ENCODE peak calls at places on chromosomes 2 and 18, in five cellular contexts. E, R, M, Q and P are unnamed samples.

GRCh38 chr18:57621252-57621607 is 406 bp downstream of the NARS1 start:
- DNase-seq in E (peak; percentile 16), R (no peak), M (peak; percentile 36), Q (no peak), P (no peak)

GRCh38 chr2:170524828-170525565 is 190.1 kb upstream of the SP5 start:
- DNase-seq in E (no peak), R (no peak), M (no peak), Q (no peak), P (no peak)

GRCh38 chr2:176427549-176427948 is 158.3 kb downstream of the MTX2 start:
- DNase-seq in E (no peak), R (no peak), M (no peak), Q (no peak), P (no peak)

GRCh38 chr2:3785220-3785889 is 82.0 kb downstream of the DCDC2C start:
- DNase-seq in E (no peak), R (no peak), M (peak; percentile 63), Q (no peak), P (no peak)

GRCh38 chr2:222949690-222950323 is 89.0 kb downstream of the ACSL3 start:
- DNase-seq in E (no peak), R (no peak), M (no peak), Q (no peak), P (no peak)

GRCh38 chr2:149489452-149489851 is 98.1 kb downstream of the MMADHC start:
- DNase-seq in E (no peak), R (no peak), M (no peak), Q (no peak), P (no peak)

GRCh38 chr18:33580540-33580939 is 2.5 kb downstream of the ASXL3 start:
- DNase-seq in E (no peak), R (no peak), M (no peak), Q (no peak), P (no peak)

GRCh38 chr2:55155764-55156221 is 76.3 kb downstream of the CLHC1 start:
- DNase-seq in E (no peak), R (no peak), M (no peak), Q (no peak), P (no peak)

GRCh38 chr2:130896813-130897212 is 60.1 kb downstream of the ARHGEF4 start:
- DNase-seq in E (no peak), R (no peak), M (no peak), Q (no peak), P (no peak)

GRCh38 chr2:184877909-184878308 is 279.6 kb downstream of the ZNF804A start:
- DNase-seq in E (no peak), R (no peak), M (no peak), Q (no peak), P (no peak)

GRCh38 chr2:153935511-153935910 is 63.8 kb downstream of the GALNT13 start:
- DNase-seq in E (no peak), R (no peak), M (no peak), Q (no peak), P (no peak)

GRCh38 chr2:124318913-124319312 is 293.8 kb downstream of the CNTNAP5 start:
- DNase-seq in E (peak; percentile 29), R (no peak), M (no peak), Q (no peak), P (no peak)

GRCh38 chr2:240615830-240616547 is 9.3 kb upstream of the GPR35 start:
- DNase-seq in E (no peak), R (no peak), M (no peak), Q (no peak), P (no peak)

GRCh38 chr2:29443627-29444026 is 328.4 kb downstream of the CLIP4 start:
- DNase-seq in E (peak; percentile 36), R (no peak), M (peak; percentile 59), Q (no peak), P (no peak)

GRCh38 chr18:8860845-8861642 is 155.7 kb downstream of the MTCL1 start:
- DNase-seq in E (no peak), R (no peak), M (no peak), Q (no peak), P (no peak)